ENCODE peak calls at places on chromosomes 2 and 18, in four cellular contexts. Q is left ventricle myocardium superior, T is MG63, A is cardiac fibroblast. F is an unnamed sample.

GRCh38 chr2:111622859-111623258 is 261.1 kb downstream of the ANAPC1 start:
- DNase-seq in Q (no peak), T (no peak), A (peak; percentile 9), F (no peak)

GRCh38 chr18:68176901-68177300 is 538.0 kb downstream of the TMX3 start:
- DNase-seq in Q (no peak), T (no peak), A (no peak), F (no peak)

GRCh38 chr18:25061345-25061744 is 290.6 kb downstream of the ZNF521 start:
- DNase-seq in Q (no peak), T (no peak), A (no peak), F (no peak)

GRCh38 chr2:54763636-54764291 is 40.3 kb downstream of the EML6 start:
- DNase-seq in Q (no peak), T (no peak), A (no peak), F (no peak)

GRCh38 chr2:53768233-53768542 is 584 bp downstream of the CHAC2 start:
- DNase-seq in Q (peak; percentile 50), T (peak; percentile 46), A (peak; percentile 51), F (no peak)

GRCh38 chr2:176473177-176473576 is 203.9 kb downstream of the MTX2 start:
- DNase-seq in Q (peak; percentile 60), T (peak; percentile 61), A (peak; percentile 35), F (no peak)

GRCh38 chr2:214575030-214575949 is 164.4 kb downstream of the VWC2L start:
- DNase-seq in Q (no peak), T (no peak), A (no peak), F (no peak)

GRCh38 chr2:101349893-101350662 is 37.2 kb downstream of the CREG2 start:
- DNase-seq in Q (no peak), T (no peak), A (peak; percentile 80), F (no peak)

GRCh38 chr2:61426267-61426897 is 44.5 kb downstream of the USP34 start:
- DNase-seq in Q (peak; percentile 43), T (peak; percentile 37), A (peak; percentile 48), F (peak; percentile 42)

GRCh38 chr18:23337599-23338444 is 115.3 kb upstream of the RIOK3 start:
- DNase-seq in Q (no peak), T (no peak), A (peak; percentile 17), F (peak; percentile 58)

GRCh38 chr2:6081542-6081872 is 389.3 kb downstream of the SOX11 start:
- DNase-seq in Q (no peak), T (no peak), A (no peak), F (no peak)